ENCODE peak calls at places on chromosome 9, in five cellular contexts. T is PC-3, R is left lung, Y is left ventricle myocardium inferior, H is PC-9. K is an unnamed sample.

GRCh38 chr9:91182429-91182828 is 179.3 kb downstream of the AUH start:
- DNase-seq in T (peak; percentile 54), R (no peak), Y (no peak), H (peak; percentile 63), K (peak; percentile 97)

GRCh38 chr9:93317495-93318094 is 133.7 kb downstream of the WNK2 start:
- DNase-seq in T (no peak), R (no peak), Y (no peak), H (no peak), K (no peak)

GRCh38 chr9:32384002-32384363 is 460 bp upstream of the ACO1 start:
- DNase-seq in T (no peak), R (no peak), Y (no peak), H (peak; percentile 2), K (peak; percentile 10)

GRCh38 chr9:29640507-29640906 is 2067.2 kb upstream of the C9orf72 start:
- DNase-seq in T (peak; percentile 66), R (no peak), Y (no peak), H (no peak), K (no peak)

GRCh38 chr9:4665357-4665756 is 923 bp downstream of the SPATA6L start:
- DNase-seq in T (no peak), R (no peak), Y (no peak), H (no peak), K (no peak)

GRCh38 chr9:479316-479715 is 264.7 kb downstream of the DOCK8 start:
- DNase-seq in T (peak; percentile 74), R (no peak), Y (no peak), H (no peak), K (no peak)

GRCh38 chr9:76542360-76542759 is 83.4 kb downstream of the GCNT1 start:
- DNase-seq in T (no peak), R (no peak), Y (no peak), H (no peak), K (no peak)

GRCh38 chr9:31140316-31140715 is 1244.1 kb upstream of the ACO1 start:
- DNase-seq in T (peak; percentile 51), R (no peak), Y (no peak), H (no peak), K (peak; percentile 35)

GRCh38 chr9:79220666-79221065 is 351.1 kb upstream of the TLE4 start:
- DNase-seq in T (no peak), R (no peak), Y (no peak), H (no peak), K (no peak)

GRCh38 chr9:109771084-109771483 is 8.9 kb upstream of the PALM2AKAP2 start:
- DNase-seq in T (peak; percentile 40), R (no peak), Y (no peak), H (peak; percentile 46), K (peak; percentile 87)

GRCh38 chr9:19408316-19408692 is 505 bp upstream of the ACER2 start:
- DNase-seq in T (no peak), R (peak; percentile 87), Y (peak; percentile 71), H (no peak), K (no peak)

GRCh38 chr9:6944093-6944551 is 186.3 kb downstream of the KDM4C start:
- DNase-seq in T (peak; percentile 79), R (no peak), Y (no peak), H (no peak), K (peak; percentile 9)
- TF ChIP-seq CTCF in T (peak; percentile 51), R (no peak), Y (no peak), H (no peak), K (peak; percentile 47)

DNA sequence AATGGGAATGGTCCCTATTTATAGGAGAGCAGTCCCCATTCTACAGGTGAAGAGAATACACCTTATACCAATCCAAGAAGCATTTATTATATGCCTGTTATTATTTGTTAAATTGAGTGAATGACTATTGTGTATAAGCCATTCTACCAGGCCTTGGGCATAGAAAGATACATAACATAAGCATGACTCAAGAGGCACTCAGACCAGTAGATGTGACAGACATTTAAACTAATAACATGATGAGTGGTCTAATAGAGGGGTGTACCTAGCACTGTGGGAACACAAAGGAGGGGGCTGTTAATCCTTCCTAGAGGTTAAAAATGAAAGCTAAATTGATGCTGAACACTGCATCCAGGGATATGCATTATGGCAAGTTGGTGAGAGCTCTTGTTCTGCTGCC is 145.0 kb upstream of the TNC start:
- DNase-seq in T (peak; percentile 65), R (no peak), Y (no peak), H (no peak), K (peak; percentile 68)
- H3K27ac ChIP-seq in T (peak overlapping the region; percentile 99), R (no peak overlapping the region), Y (peak overlapping the region; percentile 34), H (peak overlapping the region; percentile 60), K (peak overlapping the region; percentile 77)

GRCh38 chr9:88169700-88170099 is 31.4 kb upstream of the SPATA31C2 start:
- DNase-seq in T (no peak), R (no peak), Y (no peak), H (no peak), K (no peak)

GRCh38 chr9:88174324-88174723 is 36.0 kb upstream of the SPATA31C2 start:
- DNase-seq in T (peak; percentile 29), R (no peak), Y (no peak), H (peak; percentile 9), K (no peak)

GRCh38 chr9:88177343-88177742 is 39.1 kb upstream of the SPATA31C2 start:
- DNase-seq in T (no peak), R (no peak), Y (no peak), H (no peak), K (no peak)

GRCh38 chr9:88168564-88168963 is 30.3 kb upstream of the SPATA31C2 start:
- DNase-seq in T (no peak), R (no peak), Y (no peak), H (no peak), K (no peak)

GRCh38 chr9:88173378-88173999 is 35.2 kb upstream of the SPATA31C2 start:
- DNase-seq in T (peak; percentile 79), R (no peak), Y (peak; percentile 46), H (peak; percentile 70), K (peak; percentile 63)
- TF ChIP-seq CTCF in T (peak; percentile 97), R (no peak), Y (peak; percentile 71), H (peak; percentile 88), K (peak; percentile 33)

GRCh38 chr9:7963026-7963425 is 163.4 kb upstream of the DMAC1 start:
- DNase-seq in T (no peak), R (no peak), Y (no peak), H (no peak), K (no peak)
- H3K27ac ChIP-seq in T (no peak overlapping the region), R (no peak overlapping the region), Y (no peak overlapping the region), H (no peak overlapping the region), K (no peak overlapping the region)

GRCh38 chr9:137970098-137970497 is 92.5 kb downstream of the CACNA1B start:
- DNase-seq in T (no peak), R (no peak), Y (no peak), H (no peak), K (no peak)

GRCh38 chr9:137969685-137970084 is 92.1 kb downstream of the CACNA1B start:
- DNase-seq in T (no peak), R (no peak), Y (no peak), H (no peak), K (no peak)

GRCh38 chr9:137969008-137969407 is 91.4 kb downstream of the CACNA1B start:
- DNase-seq in T (no peak), R (no peak), Y (no peak), H (no peak), K (no peak)

GRCh38 chr9:137967280-137967943 is 89.8 kb downstream of the CACNA1B start:
- DNase-seq in T (no peak), R (no peak), Y (no peak), H (no peak), K (no peak)

DNA sequence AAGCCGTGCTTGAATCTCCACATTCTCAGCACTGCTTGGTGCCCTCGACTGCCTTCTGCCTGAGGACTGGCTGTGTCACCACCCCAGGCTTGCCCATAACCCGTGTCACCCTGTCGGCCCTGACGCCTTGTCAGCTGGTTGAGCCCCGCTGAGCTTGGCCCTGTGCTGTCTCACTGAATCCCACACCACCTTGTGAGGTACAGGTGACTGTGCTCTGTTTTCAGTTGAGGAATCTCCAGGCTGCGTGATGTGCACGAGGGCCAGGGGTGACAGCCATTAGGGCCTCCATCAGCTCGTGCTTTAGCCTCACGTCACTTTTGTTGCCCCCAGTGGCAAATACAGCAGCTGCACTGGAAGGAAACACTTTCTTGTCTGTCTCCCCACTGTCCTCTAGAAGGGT is 90.7 kb downstream of the CACNA1B start:
- DNase-seq in T (no peak), R (no peak), Y (no peak), H (no peak), K (no peak)
- TF ChIP-seq CTCF in T (peak; percentile 16), R (no peak), Y (no peak), H (no peak), K (no peak)

DNA sequence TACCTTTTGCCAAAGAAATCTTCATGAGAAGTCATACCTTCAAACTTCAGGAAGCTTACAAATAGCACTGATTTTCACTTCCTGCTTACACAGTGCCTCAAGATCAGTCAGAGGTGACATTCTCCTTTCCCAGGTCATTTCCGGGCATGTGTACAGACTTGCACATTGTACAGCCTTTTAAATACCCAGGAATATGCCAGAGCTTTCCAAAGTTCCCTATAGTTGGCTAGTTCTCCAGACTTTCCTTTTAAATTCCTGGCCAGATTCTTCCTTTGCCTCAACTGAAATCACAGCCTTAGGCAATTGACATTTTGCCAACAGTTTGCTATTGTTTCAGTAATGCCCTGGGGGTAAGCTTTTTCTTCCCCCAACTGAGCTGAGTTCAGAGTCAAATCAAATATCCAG is 47.2 kb downstream of the RFX3 start:
- DNase-seq in T (peak; percentile 27), R (no peak), Y (no peak), H (peak; percentile 10), K (peak; percentile 13)
- H3K27ac ChIP-seq in T (no peak overlapping the region), R (no peak overlapping the region), Y (peak overlapping the region; percentile 11), H (no peak overlapping the region), K (no peak overlapping the region)

GRCh38 chr9:134439368-134439784 is 113.1 kb downstream of the RXRA start:
- DNase-seq in T (no peak), R (no peak), Y (no peak), H (no peak), K (no peak)

GRCh38 chr9:134436926-134437325 is 110.7 kb downstream of the RXRA start:
- DNase-seq in T (no peak), R (no peak), Y (no peak), H (no peak), K (no peak)

GRCh38 chr9:134437417-134438203 is 111.4 kb downstream of the RXRA start:
- DNase-seq in T (no peak), R (no peak), Y (no peak), H (no peak), K (no peak)

GRCh38 chr9:134436356-134436717 is 110.1 kb downstream of the RXRA start:
- DNase-seq in T (no peak), R (no peak), Y (no peak), H (no peak), K (no peak)

DNA sequence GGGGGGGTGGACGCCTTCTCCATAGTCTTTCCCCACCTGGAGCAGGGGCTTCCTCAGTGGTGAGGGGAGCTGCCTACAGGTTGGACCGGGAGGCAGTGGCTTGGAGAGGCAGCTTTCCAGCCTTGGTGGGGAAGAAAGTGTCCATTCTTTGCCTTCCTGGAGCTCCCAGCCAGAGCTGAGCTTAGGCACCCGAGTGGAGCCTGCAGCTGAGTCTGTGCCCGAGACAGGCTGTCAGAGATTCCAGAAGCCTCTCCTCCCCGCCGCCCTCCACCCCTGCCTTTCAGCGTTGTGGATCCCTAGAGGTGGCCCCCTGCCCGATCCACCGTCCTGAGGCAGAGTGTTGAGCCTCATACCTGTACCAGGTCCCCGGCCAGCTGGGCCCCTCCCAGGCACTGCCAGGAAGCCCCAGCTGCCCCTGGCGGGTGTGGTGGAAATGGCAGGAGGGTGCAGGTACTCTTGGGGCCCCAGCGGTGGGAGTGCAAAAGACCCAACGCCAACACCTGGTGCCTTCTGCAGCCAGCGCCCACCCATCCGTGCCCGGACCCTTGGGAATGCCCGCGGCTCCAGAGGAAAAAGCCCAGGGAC is 112.0 kb downstream of the RXRA start:
- DNase-seq in T (no peak), R (no peak), Y (no peak), H (no peak), K (no peak)
- TF ChIP-seq CTCF in T (no peak), R (peak; percentile 32), Y (no peak), H (no peak), K (no peak)

K was measured in RWPE1.